ENCODE peak calls at places on chromosomes 2 and 18, in four cellular contexts. R, D, V and W are unnamed samples.
A peak's percentile ranks its signal among the peaks of the same experiment; 100 is the strongest.

GRCh38 chr2:96856776-96857673 is 791 bp downstream of the ANKRD39 start:
- DNase-seq in R (peak; percentile 47), D (peak; percentile 73), V (peak; percentile 36), W (peak; percentile 25)

GRCh38 chr2:65579506-65580235 is 147.3 kb upstream of the SPRED2 start:
- DNase-seq in R (no peak), D (no peak), V (no peak), W (no peak)

GRCh38 chr2:118844261-118845004 is 3.0 kb downstream of the EN1 start:
- DNase-seq in R (no peak), D (peak; percentile 63), V (no peak), W (no peak)

GRCh38 chr2:104858325-104858978 is 4.5 kb downstream of the POU3F3 start:
- DNase-seq in R (no peak), D (no peak), V (no peak), W (no peak)

GRCh38 chr2:230643576-230644291 is 68.9 kb upstream of the CAB39 start:
- DNase-seq in R (no peak), D (no peak), V (peak; percentile 3), W (no peak)

GRCh38 chr2:24421668-24422067 is 61.3 kb upstream of the ITSN2 start:
- DNase-seq in R (peak; percentile 52), D (peak; percentile 83), V (peak; percentile 19), W (peak; percentile 62)

GRCh38 chr18:8959551-8960135 is 142.9 kb upstream of the NDUFV2 start:
- DNase-seq in R (peak; percentile 79), D (no peak), V (no peak), W (no peak)

GRCh38 chr18:54828290-54828871 is at the start of gene RAB27B:
- DNase-seq in R (peak; percentile 25), D (peak; percentile 83), V (no peak), W (peak; percentile 78)

GRCh38 chr2:16393483-16394071 is 272.1 kb downstream of the CYRIA start:
- DNase-seq in R (no peak), D (no peak), V (no peak), W (no peak)
- H3K4me1 ChIP-seq in R (peaks cover 30% of the 10 kb centered on the region), D (no peaks in the 10 kb centered on the region), V (peaks cover 4% of the 10 kb centered on the region), W (no peaks in the 10 kb centered on the region)

DNA sequence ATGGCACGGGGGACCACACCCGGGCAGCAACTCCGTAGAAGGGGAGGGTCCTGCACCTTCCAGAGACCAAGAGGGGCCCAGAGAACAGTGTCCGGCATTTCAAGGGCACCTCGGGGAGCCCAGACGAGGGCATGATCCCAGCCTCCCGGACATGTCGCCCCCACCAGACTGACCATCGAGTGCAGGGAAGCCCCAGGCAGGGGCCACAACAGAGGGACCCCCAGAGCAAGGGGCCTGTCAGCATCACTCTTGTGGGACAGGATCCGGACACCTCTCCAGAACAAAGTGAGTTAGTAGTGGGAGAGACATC is 50.4 kb upstream of the CTDP1 start:
- DNase-seq in R (no peak), D (peak; percentile 23), V (no peak), W (no peak)
- TF ChIP-seq JUN in R (no peak), D (no peak), V (no peak), W (no peak)

GRCh38 chr2:127104166-127104660 is 2.7 kb downstream of the BIN1 start:
- DNase-seq in R (no peak), D (no peak), V (no peak), W (no peak)
- H3K79me2 ChIP-seq in R (no peaks in the 10 kb centered on the region), D (peaks cover 2% of the 10 kb centered on the region), V (no peaks in the 10 kb centered on the region), W (peaks cover 37% of the 10 kb centered on the region)

DNA sequence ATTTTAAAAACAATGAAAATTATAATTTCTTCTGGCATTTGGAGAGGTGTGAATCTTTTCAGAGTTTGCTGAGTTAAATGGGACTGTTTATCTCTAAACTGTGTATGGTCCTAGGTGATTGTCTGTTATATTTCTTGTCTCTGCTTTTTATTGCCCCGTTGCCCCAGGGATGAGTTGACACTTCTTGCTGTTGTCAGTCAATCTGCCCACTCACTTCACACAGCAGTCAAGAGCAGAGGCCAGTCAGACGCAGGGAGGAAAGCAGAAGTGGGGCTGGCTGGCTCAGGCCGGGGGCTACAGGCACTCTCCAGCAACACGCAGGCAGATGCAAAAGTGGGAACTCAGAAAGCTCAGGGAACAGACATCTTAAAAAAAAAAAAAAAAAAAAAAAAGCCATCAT is 365.2 kb downstream of the CLIP4 start:
- DNase-seq in R (no peak), D (no peak), V (peak; percentile 14), W (no peak)
- H3K4me1 ChIP-seq in R (no peaks in the 10 kb centered on the region), D (no peaks in the 10 kb centered on the region), V (no peaks in the 10 kb centered on the region), W (no peaks in the 10 kb centered on the region)